ENCODE peak calls at places on chromosomes 13 and 19, in six cellular contexts. W is MM.1S, H is fibroblast of the aortic adventitia, Q is GM12864, J is thoracic aorta, C is GM13977. I is an unnamed sample.
A peak's percentile ranks its signal among the peaks of the same experiment; 100 is the strongest.

GRCh38 chr19:48745208-48745995 is 1.3 kb downstream of the IZUMO1 start:
- DNase-seq in W (peak; percentile 56), H (peak; percentile 54), C (peak; percentile 79), J (no peak), Q (no peak), I (peak; percentile 82)

GRCh38 chr13:46778095-46778494 is 18.9 kb downstream of the ESD start:
- DNase-seq in H (no peak), C (no peak), Q (no peak), W (no peak), J (no peak), I (no peak)

GRCh38 chr13:94177041-94177440 is 302.4 kb downstream of the DCT start:
- DNase-seq in H (no peak), J (no peak), W (no peak), C (no peak), Q (no peak), I (no peak)

GRCh38 chr13:37870895-37871550 is 1.5 kb upstream of the TRPC4 start:
- DNase-seq in C (no peak), Q (no peak), J (no peak), H (peak; percentile 69), W (no peak), I (peak; percentile 77)

GRCh38 chr13:46345400-46345799 is 41.7 kb downstream of the RUBCNL start:
- DNase-seq in W (no peak), Q (no peak), C (no peak), H (peak; percentile 48), J (no peak), I (no peak)

GRCh38 chr19:49414256-49414655 is 9.0 kb downstream of the PTH2 start:
- DNase-seq in W (no peak), J (no peak), Q (no peak), C (no peak), H (no peak), I (no peak)

GRCh38 chr19:3057275-3057714 is 5.0 kb downstream of the TLE5 start:
- DNase-seq in Q (no peak), W (no peak), H (peak; percentile 65), J (peak; percentile 51), C (no peak), I (peak; percentile 79)

GRCh38 chr13:30410705-30411125 is 11.6 kb upstream of the UBE2L5 start:
- DNase-seq in C (no peak), J (no peak), W (no peak), H (peak; percentile 40), Q (no peak), I (no peak)

GRCh38 chr13:110137677-110138008 is 169.3 kb downstream of the COL4A1 start:
- DNase-seq in J (no peak), Q (peak; percentile 39), H (peak; percentile 27), C (peak; percentile 78), W (peak; percentile 88), I (no peak)

GRCh38 chr19:42018503-42019193 is 24.6 kb upstream of the ATP1A3 start:
- DNase-seq in H (no peak), J (no peak), Q (no peak), W (no peak), C (no peak), I (no peak)

GRCh38 chr19:19268453-19269385 is 4.4 kb downstream of the TM6SF2 start:
- DNase-seq in W (no peak), Q (no peak), J (no peak), C (no peak), H (no peak), I (no peak)

GRCh38 chr13:100828226-100828625 is 153.6 kb upstream of the TMTC4 start:
- DNase-seq in J (no peak), C (no peak), W (no peak), H (no peak), Q (no peak), I (peak; percentile 72)

GRCh38 chr13:94525781-94526180 is 46.3 kb upstream of the DCT start:
- DNase-seq in H (no peak), W (no peak), Q (no peak), C (no peak), J (no peak), I (no peak)

GRCh38 chr19:13953021-13953531 is 767 bp downstream of the DCAF15 start:
- DNase-seq in C (no peak), Q (no peak), H (peak; percentile 57), J (no peak), W (no peak), I (peak; percentile 70)

GRCh38 chr19:30682576-30683536 is 310.7 kb downstream of the ZNF536 start:
- DNase-seq in J (peak; percentile 14), H (peak; percentile 86), W (peak; percentile 30), C (peak; percentile 82), Q (no peak), I (peak; percentile 91)

GRCh38 chr19:7748756-7749155 is 1.4 kb upstream of the CD209 start:
- DNase-seq in H (peak; percentile 5), J (no peak), Q (no peak), W (no peak), C (no peak), I (peak; percentile 83)

GRCh38 chr13:23367907-23368306 is 65.6 kb downstream of the SACS start:
- DNase-seq in W (no peak), C (no peak), J (no peak), H (no peak), Q (no peak), I (no peak)

GRCh38 chr19:34353546-34353945 is 11.4 kb upstream of the GPI start:
- DNase-seq in W (no peak), H (no peak), C (no peak), J (no peak), Q (no peak), I (no peak)

GRCh38 chr19:45717131-45717982 is 13.3 kb downstream of the FBXO46 start:
- DNase-seq in H (peak; percentile 98), W (peak; percentile 99), C (peak; percentile 97), J (peak; percentile 96), Q (peak; percentile 99), I (peak; percentile 100)
- TF ChIP-seq CTCF in H (peak; percentile 34), W (no peak), C (peak; percentile 19), J (peak; percentile 19), Q (no peak), I (no peak)

GRCh38 chr19:39516270-39516669 is 1.3 kb downstream of the SELENOV start:
- DNase-seq in W (no peak), J (no peak), C (no peak), Q (no peak), H (no peak), I (no peak)

GRCh38 chr19:39512964-39513363 is 2.0 kb upstream of the SELENOV start:
- DNase-seq in W (no peak), H (peak; percentile 11), J (no peak), Q (no peak), C (no peak), I (no peak)

GRCh38 chr19:39515551-39516191 is 732 bp downstream of the SELENOV start:
- DNase-seq in J (no peak), H (no peak), C (no peak), W (no peak), Q (no peak), I (peak; percentile 91)

GRCh38 chr19:39517432-39517831 is 2.5 kb downstream of the SELENOV start:
- DNase-seq in C (no peak), W (no peak), J (no peak), H (no peak), Q (no peak), I (no peak)

GRCh38 chr19:39514840-39515550 is at the start of gene SELENOV:
- DNase-seq in J (no peak), H (no peak), Q (no peak), W (no peak), C (no peak), I (peak; percentile 92)
- TF ChIP-seq CTCF in J (no peak), H (no peak), Q (no peak), W (no peak), C (no peak), I (peak; percentile 59)

GRCh38 chr19:5892772-5893275 is 10.8 kb downstream of the NDUFA11 start:
- DNase-seq in W (no peak), H (no peak), J (no peak), C (no peak), Q (no peak), I (no peak)
- TF ChIP-seq CTCF in W (no peak), H (no peak), J (no peak), C (no peak), Q (no peak), I (peak; percentile 19)

DNA sequence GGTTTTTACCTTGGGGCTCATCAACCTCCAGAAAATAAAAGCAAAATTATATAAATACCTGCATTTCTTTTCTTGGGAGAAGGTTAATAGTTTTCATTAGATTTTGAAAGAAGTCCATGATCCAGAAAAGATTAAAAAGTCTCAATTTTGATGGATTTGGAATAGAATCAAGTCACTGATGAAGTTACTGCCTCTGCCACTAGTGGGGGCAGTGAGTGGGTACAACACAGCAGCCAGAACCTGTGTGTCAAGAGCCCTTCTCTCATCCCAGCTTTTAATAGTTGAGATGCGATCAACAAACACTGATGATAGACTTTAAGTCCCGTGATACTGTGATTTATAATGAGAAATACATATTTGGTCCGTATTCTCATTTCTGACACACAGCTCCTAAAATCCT is 686.7 kb downstream of the DIAPH3 start:
- DNase-seq in J (no peak), C (no peak), Q (no peak), H (no peak), W (no peak), I (no peak)
- TF ChIP-seq CTCF in J (no peak), C (peak; percentile 37), Q (peak; percentile 59), H (peak; percentile 22), W (no peak), I (peak; percentile 77)

DNA sequence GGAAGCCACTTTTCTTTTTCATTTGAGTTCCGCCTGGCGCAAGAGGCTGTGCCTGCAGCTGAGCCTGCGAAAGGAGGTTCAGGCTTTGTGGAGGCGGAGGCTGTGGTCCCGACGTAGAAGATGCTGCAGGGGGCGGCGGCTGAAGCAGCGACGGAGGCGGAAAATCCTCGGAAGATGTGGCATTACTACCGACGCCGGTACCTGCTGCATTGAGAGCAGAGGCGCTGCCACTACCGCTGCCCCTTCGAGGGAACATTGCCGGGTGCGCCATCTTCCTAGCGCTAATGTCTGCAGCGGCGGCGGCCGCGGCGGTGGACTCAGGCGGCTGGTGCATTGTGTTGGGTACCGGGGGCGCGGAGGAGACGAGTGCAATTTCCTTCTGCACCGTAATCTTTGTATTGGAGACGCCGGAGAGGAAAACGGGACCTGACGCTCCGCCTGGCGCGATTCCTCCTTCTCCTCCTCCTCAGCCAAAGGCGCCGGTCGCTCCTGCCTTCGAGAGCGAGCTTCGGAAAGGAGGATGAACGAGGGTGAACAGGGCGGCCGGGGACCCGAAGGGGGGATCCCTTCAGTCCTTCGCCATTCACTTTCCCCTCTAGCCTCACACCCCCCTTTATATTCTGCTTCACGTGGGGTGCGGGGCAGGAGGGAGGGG is at the start of gene TSC22D1:
- DNase-seq in C (peak; percentile 46), W (peak; percentile 44), J (no peak), Q (no peak), H (peak; percentile 58), I (peak; percentile 81)
- TF ChIP-seq CTCF in C (no peak), W (no peak), J (no peak), Q (no peak), H (peak; percentile 16), I (no peak)

GRCh38 chr13:42875448-42876269 is 94.3 kb downstream of the FAM216B start:
- DNase-seq in C (peak; percentile 12), H (peak; percentile 61), W (no peak), Q (no peak), J (no peak), I (peak; percentile 85)
- TF ChIP-seq CTCF in C (no peak), H (peak; percentile 47), W (no peak), Q (peak; percentile 21), J (no peak), I (peak; percentile 69)

DNA sequence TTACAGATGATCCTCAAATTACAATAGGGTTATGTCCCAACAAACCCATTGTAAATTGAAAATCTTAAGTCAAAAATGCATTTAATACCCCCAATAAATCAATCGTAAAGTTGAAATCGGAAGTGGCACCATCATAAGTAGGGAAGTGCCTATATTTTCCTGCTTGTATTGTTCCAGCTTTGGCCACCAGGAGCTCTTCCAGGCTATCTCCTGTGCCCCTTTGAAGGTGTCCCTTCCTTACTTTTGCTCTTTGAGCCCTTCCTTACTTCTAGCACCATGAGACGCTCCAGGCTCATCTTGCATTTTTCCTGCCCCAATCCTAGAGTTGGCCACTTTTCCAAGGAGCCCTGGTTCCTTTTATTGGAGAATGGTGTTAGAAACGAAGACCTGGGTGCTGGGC is 163.0 kb upstream of the TSC22D1 start:
- DNase-seq in H (no peak), J (no peak), W (no peak), C (no peak), Q (no peak), I (peak; percentile 57)
- TF ChIP-seq CTCF in H (peak; percentile 16), J (no peak), W (no peak), C (no peak), Q (peak; percentile 15), I (peak; percentile 70)